ENCODE peak calls at places on chromosomes 11 and 22, in nine cellular contexts. L, U, X, A, R, O, J, Y and N are unnamed samples.

GRCh38 chr11:77636738-77637344 is 753 bp downstream of the CLNS1A start:
- DNase-seq in L (no peak), U (no peak), X (no peak), A (no peak), R (no peak), O (no peak), J (peak), Y (no peak), N (peak)

GRCh38 chr22:50737728-50738648 is at the start of gene ACR:
- DNase-seq in L (no peak), U (no peak), X (no peak), A (no peak), R (no peak), O (no peak), J (no peak), Y (peak), N (no peak)

GRCh38 chr22:26038365-26038764 is 130.9 kb upstream of the SEZ6L start:
- DNase-seq in L (no peak), U (no peak), X (no peak), A (no peak), R (no peak), O (no peak), J (no peak), Y (no peak), N (no peak)

GRCh38 chr22:29225422-29226090 is 19.9 kb downstream of the EMID1 start:
- DNase-seq in L (no peak), U (peak), X (no peak), A (no peak), R (no peak), O (no peak), J (peak), Y (no peak), N (peak)

GRCh38 chr11:94602430-94603372 is 35.5 kb downstream of the PIWIL4 start:
- DNase-seq in L (no peak), U (peak), X (no peak), A (peak), R (peak), O (peak), J (peak), Y (peak), N (peak)

GRCh38 chr11:103086461-103086860 is 5.5 kb downstream of the DCUN1D5 start:
- DNase-seq in L (no peak), U (no peak), X (no peak), A (no peak), R (no peak), O (no peak), J (no peak), Y (no peak), N (no peak)

GRCh38 chr11:103628121-103628520 is 408.3 kb upstream of the DDI1 start:
- DNase-seq in L (no peak), U (no peak), X (no peak), A (no peak), R (no peak), O (no peak), J (peak), Y (no peak), N (no peak)

GRCh38 chr11:132336781-132337535 is 966.5 kb downstream of the NTM start:
- DNase-seq in L (no peak), U (no peak), X (no peak), A (no peak), R (no peak), O (no peak), J (no peak), Y (no peak), N (no peak)

GRCh38 chr11:105632316-105632715 is 22.4 kb downstream of the GRIA4 start:
- DNase-seq in L (no peak), U (no peak), X (no peak), A (no peak), R (no peak), O (no peak), J (no peak), Y (no peak), N (no peak)

GRCh38 chr11:31050061-31050790 is 319.3 kb downstream of the DCDC1 start:
- DNase-seq in L (no peak), U (no peak), X (no peak), A (no peak), R (no peak), O (no peak), J (no peak), Y (no peak), N (no peak)

GRCh38 chr11:57277845-57278720 is 41.0 kb upstream of the APLNR start:
- DNase-seq in L (no peak), U (peak), X (peak), A (peak), R (no peak), O (peak), J (peak), Y (peak), N (peak)

DNA sequence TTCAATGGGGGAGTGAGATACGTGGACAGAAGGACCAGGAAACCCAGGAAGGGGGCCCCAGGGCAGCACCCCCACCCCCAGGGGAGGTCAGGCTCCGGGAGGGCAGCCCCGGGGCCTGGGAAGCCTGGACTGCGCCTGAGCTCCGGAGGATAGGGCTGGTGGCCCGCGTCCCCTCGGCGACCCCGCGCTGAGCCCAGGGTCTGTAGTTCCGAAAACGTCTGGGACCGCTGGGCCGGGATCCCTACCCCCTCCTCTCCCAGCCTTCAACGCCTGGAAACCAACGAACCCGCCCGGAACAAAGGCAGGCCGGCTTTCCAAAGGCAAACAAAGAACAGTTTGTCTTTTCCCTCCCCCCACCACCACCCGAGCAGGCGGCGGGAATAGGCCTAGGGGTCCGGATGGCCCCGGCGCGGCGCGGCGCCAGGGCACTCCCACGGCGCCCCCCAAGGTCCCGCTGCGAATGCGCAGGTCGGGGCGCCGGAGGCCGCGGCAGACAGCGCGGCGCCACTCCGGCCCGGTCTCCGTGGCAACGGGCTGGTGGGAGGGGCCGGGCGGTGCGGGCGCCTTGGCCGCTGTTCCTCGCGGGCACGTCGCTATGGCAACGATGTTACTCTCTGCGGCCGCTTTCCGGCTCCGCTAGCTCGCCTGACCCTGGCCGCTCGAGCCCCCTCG is 58.5 kb downstream of the IGLL1 start:
- DNase-seq in L (no peak), U (peak), X (peak), A (peak), R (peak), O (peak), J (peak), Y (peak), N (peak)
- TF ChIP-seq POLR2A in L (no peak), U (no peak), X (peak), A (no peak), R (no peak), O (peak), J (peak), Y (peak), N (no peak)

DNA sequence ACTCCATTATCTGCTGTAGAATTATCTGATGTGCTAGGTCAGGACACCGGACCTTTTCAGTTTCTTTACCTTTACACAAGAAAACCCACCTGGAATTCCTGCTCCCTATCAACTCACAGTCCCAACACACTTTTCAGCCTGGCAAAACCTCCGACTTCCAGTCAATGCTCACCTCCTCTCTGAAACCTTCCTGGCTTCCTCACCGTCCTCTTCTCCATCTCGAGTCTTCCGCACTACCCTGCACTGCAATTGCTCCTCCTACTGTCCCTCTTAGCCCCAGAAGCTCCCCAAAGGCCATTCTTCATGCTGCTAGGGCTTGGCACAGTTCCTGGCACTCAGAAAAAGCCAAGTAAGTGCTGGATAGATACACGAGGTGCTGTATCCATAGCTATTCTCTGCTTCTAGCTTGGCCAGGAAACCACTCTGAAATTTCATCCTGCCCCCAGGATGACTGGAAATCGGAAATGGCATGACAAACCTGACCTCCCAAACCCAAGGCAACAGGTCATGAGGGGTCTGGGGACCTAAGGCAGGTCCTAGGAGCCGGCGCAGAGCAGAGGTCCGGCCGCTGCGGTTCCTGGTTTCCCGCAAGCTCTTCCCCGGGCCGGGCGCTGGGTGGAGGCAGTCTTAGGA is 702 bp downstream of the SYN3 start:
- DNase-seq in L (no peak), U (no peak), X (no peak), A (no peak), R (no peak), O (no peak), J (no peak), Y (no peak), N (no peak)
- TF ChIP-seq POLR2A in L (no peak), U (no peak), X (no peak), A (no peak), R (no peak), O (no peak), J (no peak), Y (no peak), N (no peak)

GRCh38 chr22:41092023-41092817 is at the start of gene EP300:
- DNase-seq in L (peak), U (peak), X (peak), A (peak), R (peak), O (peak), J (peak), Y (peak), N (peak)
- TF ChIP-seq POLR2A in L (no peak), U (peak), X (peak), A (no peak), R (peak), O (no peak), J (peak), Y (peak), N (peak)

GRCh38 chr11:819943-820649 is 1.4 kb downstream of the PNPLA2 start:
- DNase-seq in L (peak), U (peak), X (peak), A (peak), R (peak), O (peak), J (peak), Y (peak), N (peak)
- TF ChIP-seq POLR2A in L (no peak), U (peak), X (no peak), A (peak), R (no peak), O (peak), J (peak), Y (no peak), N (no peak)

GRCh38 chr11:47552581-47553416 is at the start of gene CELF1:
- DNase-seq in L (peak), U (peak), X (peak), A (peak), R (peak), O (peak), J (peak), Y (peak), N (peak)
- TF ChIP-seq POLR2A in L (no peak), U (peak), X (no peak), A (peak), R (peak), O (peak), J (peak), Y (peak), N (no peak)

GRCh38 chr22:31630331-31631329 is 31.4 kb downstream of the PISD start:
- DNase-seq in L (peak), U (peak), X (no peak), A (peak), R (peak), O (peak), J (peak), Y (peak), N (peak)
- TF ChIP-seq POLR2A in L (no peak), U (peak), X (peak), A (peak), R (peak), O (peak), J (peak), Y (peak), N (no peak)